ENCODE peak calls at places on chromosomes 4 and X, in four cellular contexts. S is HepG2, T is GM12878, G is K562. E is an unnamed sample.

GRCh38 chrX:98194036-98194435 is 1310.3 kb downstream of the RPA4 start:
- DNase-seq in S (no peak), T (no peak), G (no peak), E (no peak)

GRCh38 chr4:54645830-54646229 is 11.9 kb upstream of the KIT start:
- DNase-seq in S (no peak), T (no peak), G (no peak), E (no peak)

GRCh38 chr4:48967626-48968025 is 18.4 kb upstream of the CWH43 start:
- DNase-seq in S (no peak), T (no peak), G (no peak), E (peak; percentile 26)

GRCh38 chrX:31178064-31178768 is 106.4 kb upstream of the FTHL17 start:
- DNase-seq in S (no peak), T (peak; percentile 42), G (no peak), E (no peak)

GRCh38 chrX:153825042-153825441 is 5.3 kb downstream of the PDZD4 start:
- DNase-seq in S (no peak), T (no peak), G (no peak), E (no peak)

GRCh38 chr4:30952526-30953219 is 232.5 kb downstream of the PCDH7 start:
- DNase-seq in S (no peak), T (no peak), G (no peak), E (no peak)

GRCh38 chr4:89021678-89022077 is 35.3 kb downstream of the FAM13A start:
- DNase-seq in S (no peak), T (no peak), G (peak; percentile 23), E (no peak)

GRCh38 chrX:101347859-101348451 is 587 bp downstream of the TIMM8A start:
- DNase-seq in S (peak; percentile 43), T (no peak), G (peak; percentile 61), E (no peak)

GRCh38 chr4:150240011-150240410 is 161.8 kb downstream of the DCLK2 start:
- DNase-seq in S (no peak), T (no peak), G (no peak), E (no peak)

GRCh38 chrX:95058815-95059214 is 1384.8 kb downstream of the FAM133A start:
- DNase-seq in S (no peak), T (no peak), G (no peak), E (no peak)

GRCh38 chr4:24742773-24743676 is 52.3 kb upstream of the SOD3 start:
- DNase-seq in S (no peak), T (no peak), G (no peak), E (no peak)

GRCh38 chr4:165464813-165465381 is 86.1 kb downstream of the CPE start:
- DNase-seq in S (peak; percentile 18), T (no peak), G (peak; percentile 62), E (no peak)

GRCh38 chrX:63784902-63785692 is at the start of gene ARHGEF9:
- DNase-seq in S (no peak), T (no peak), G (no peak), E (peak; percentile 64)

GRCh38 chr4:87530868-87531267 is 1.7 kb upstream of the SPARCL1 start:
- DNase-seq in S (no peak), T (no peak), G (no peak), E (no peak)

GRCh38 chrX:5976332-5976731 is 252.3 kb downstream of the NLGN4X start:
- DNase-seq in S (no peak), T (no peak), G (no peak), E (no peak)

GRCh38 chrX:27976284-27976683 is 5.0 kb downstream of the DCAF8L1 start:
- DNase-seq in S (no peak), T (no peak), G (no peak), E (no peak)

GRCh38 chrX:97517763-97518162 is 634.1 kb downstream of the RPA4 start:
- DNase-seq in S (no peak), T (no peak), G (no peak), E (no peak)

GRCh38 chrX:2610246-2611170 is 80.6 kb upstream of the CD99 start:
- DNase-seq in S (no peak), T (no peak), G (no peak), E (no peak)

GRCh38 chr4:94232519-94232918 is 24.9 kb downstream of the SMARCAD1 start:
- DNase-seq in S (no peak), T (no peak), G (no peak), E (no peak)

GRCh38 chrX:121869876-121870477 is 822.6 kb downstream of the GLUD2 start:
- DNase-seq in S (no peak), T (no peak), G (no peak), E (peak; percentile 16)

GRCh38 chrX:118251251-118251650 is 94.7 kb upstream of the WDR44 start:
- DNase-seq in S (no peak), T (no peak), G (no peak), E (no peak)

GRCh38 chr4:55051532-55051931 is 73.9 kb downstream of the KDR start:
- DNase-seq in S (no peak), T (no peak), G (no peak), E (no peak)

GRCh38 chrX:153649178-153649914 is 2.3 kb downstream of the DUSP9 start:
- DNase-seq in S (peak; percentile 70), T (no peak), G (peak; percentile 54), E (peak; percentile 73)

GRCh38 chrX:13851996-13852695 is 35.3 kb upstream of the GPM6B start:
- DNase-seq in S (no peak), T (no peak), G (no peak), E (no peak)

GRCh38 chrX:115650449-115650848 is 89.5 kb downstream of the PLS3 start:
- DNase-seq in S (no peak), T (no peak), G (no peak), E (no peak)

GRCh38 chrX:105564536-105564935 is 257.8 kb upstream of the NRK start:
- DNase-seq in S (no peak), T (no peak), G (no peak), E (no peak)

GRCh38 chr4:45030059-45030458 is 303.7 kb upstream of the GNPDA2 start:
- DNase-seq in S (no peak), T (no peak), G (no peak), E (no peak)

GRCh38 chr4:139763668-139764067 is 98.0 kb downstream of the MGST2 start:
- DNase-seq in S (no peak), T (no peak), G (no peak), E (no peak)

GRCh38 chr4:83851261-83852084 is 315.6 kb downstream of the GPAT3 start:
- DNase-seq in S (peak; percentile 86), T (no peak), G (no peak), E (peak; percentile 62)

GRCh38 chrX:149682031-149682430 is 29.8 kb upstream of the MAGEA11 start:
- DNase-seq in S (no peak), T (no peak), G (no peak), E (no peak)

GRCh38 chr4:41866799-41867677 is 68.2 kb upstream of the TMEM33 start:
- DNase-seq in S (no peak), T (no peak), G (no peak), E (peak; percentile 54)

GRCh38 chrX:9429767-9430166 is 35.1 kb upstream of the TBL1X start:
- DNase-seq in S (no peak), T (no peak), G (no peak), E (no peak)

GRCh38 chrX:40388441-40388840 is 192.3 kb upstream of the ATP6AP2 start:
- DNase-seq in S (no peak), T (no peak), G (no peak), E (no peak)

GRCh38 chrX:119646515-119646914 is 40.3 kb upstream of the NKRF start:
- DNase-seq in S (no peak), T (no peak), G (no peak), E (no peak)

GRCh38 chrX:129600981-129601424 is 53.8 kb downstream of the APLN start:
- DNase-seq in S (peak; percentile 4), T (no peak), G (peak; percentile 24), E (no peak)

GRCh38 chr4:168868044-168868855 is 141.8 kb downstream of the CBR4 start:
- DNase-seq in S (no peak), T (no peak), G (no peak), E (no peak)
- TF ChIP-seq TCF7 in S (no peak), T (no peak), G (no peak), E (no peak)

GRCh38 chrX:48854898-48855297 is 19.5 kb upstream of the PCSK1N start:
- DNase-seq in S (peak; percentile 25), T (no peak), G (no peak), E (peak; percentile 20)
- TF ChIP-seq TCF7 in S (no peak), T (no peak), G (no peak), E (no peak)

GRCh38 chrX:45628041-45628440 is 427.4 kb upstream of the DIPK2B start:
- DNase-seq in S (no peak), T (no peak), G (no peak), E (no peak)
- TF ChIP-seq TCF7 in S (no peak), T (no peak), G (no peak), E (no peak)

GRCh38 chr4:11013265-11013664 is 328.7 kb upstream of the CLNK start:
- DNase-seq in S (no peak), T (no peak), G (no peak), E (no peak)

GRCh38 chr4:11009281-11009680 is 324.7 kb upstream of the CLNK start:
- DNase-seq in S (no peak), T (no peak), G (no peak), E (no peak)

GRCh38 chr4:11014199-11014598 is 329.6 kb upstream of the CLNK start:
- DNase-seq in S (no peak), T (no peak), G (no peak), E (no peak)

GRCh38 chr4:11011249-11011648 is 326.7 kb upstream of the CLNK start:
- DNase-seq in S (no peak), T (no peak), G (no peak), E (no peak)

DNA sequence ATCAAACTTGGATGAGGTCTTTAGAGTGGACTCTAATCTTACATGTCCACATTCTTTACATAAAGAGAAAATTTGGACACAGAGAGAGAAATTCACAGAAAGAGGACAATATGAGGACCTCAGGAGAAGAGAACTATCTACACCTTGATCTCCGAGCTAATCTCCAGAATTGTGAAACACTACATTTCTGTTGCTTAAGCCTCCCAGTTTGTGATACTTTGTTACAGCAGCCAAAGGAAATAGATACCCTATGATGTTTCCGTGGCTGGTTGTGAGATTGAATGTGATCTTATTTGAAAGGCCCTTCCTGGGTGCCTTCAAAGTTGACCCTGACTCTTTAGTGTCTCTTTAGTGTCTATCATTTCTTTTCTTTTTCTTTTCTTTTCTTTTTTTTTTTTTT is 326.1 kb upstream of the CLNK start:
- DNase-seq in S (no peak), T (no peak), G (no peak), E (no peak)
- TF ChIP-seq TCF7 in S (no peak), T (no peak), G (no peak), E (no peak)

GRCh38 chrX:106897259-106897658 is 5.9 kb downstream of the RIPPLY1 start:
- DNase-seq in S (no peak), T (no peak), G (no peak), E (no peak)
- TF ChIP-seq TCF7 in S (no peak), T (no peak), G (no peak), E (no peak)

GRCh38 chrX:139787601-139788000 is 79.6 kb upstream of the MCF2 start:
- DNase-seq in S (no peak), T (no peak), G (no peak), E (no peak)
- TF ChIP-seq TCF7 in S (no peak), T (no peak), G (no peak), E (no peak)

E was measured in WTC11.